ENCODE peak calls at places on chromosomes 6 and 20, in seven cellular contexts. P is activated T-helper 2 cell treated with anti-CD3 and anti-CD28 coated beads, Interferon-gamma antibody, Interleukin-2, Interleukin-4, amounts not matched to agents 10 μg/mL and 5 μg/mL and 100 μg/mL, durations not matched to agents 14 hours and 24 hours and 36 hours; V is left colon; B is astrocyte of the spinal cord; L is T-helper 1 cell; O is posterior vena cava; U is HFF-Myc. E is an unnamed sample.

GRCh38 chr20:62317167-62317655 is 14.4 kb downstream of the ADRM1 start:
- DNase-seq in P (no peak), V (no peak), B (no peak), L (no peak), O (no peak), U (no peak), E (no peak)

GRCh38 chr6:25297823-25298507 is 18.8 kb downstream of the CARMIL1 start:
- DNase-seq in P (no peak), V (no peak), B (no peak), L (no peak), O (no peak), U (no peak), E (no peak)

GRCh38 chr6:40287296-40287820 is 299.8 kb downstream of the LRFN2 start:
- DNase-seq in P (no peak), V (no peak), B (no peak), L (no peak), O (no peak), U (no peak), E (no peak)

GRCh38 chr6:44727651-44728630 is 340.4 kb downstream of the CDC5L start:
- DNase-seq in P (no peak), V (no peak), B (no peak), L (no peak), O (no peak), U (no peak), E (no peak)

GRCh38 chr6:113859349-113860164 is 2.4 kb downstream of the MARCKS start:
- DNase-seq in P (no peak), V (no peak), B (peak; percentile 55), L (no peak), O (peak; percentile 82), U (no peak), E (peak; percentile 47)

GRCh38 chr6:30171677-30172471 is 8.5 kb downstream of the TRIM15 start:
- DNase-seq in P (peak; percentile 8), V (no peak), B (peak; percentile 23), L (no peak), O (no peak), U (no peak), E (no peak)

GRCh38 chr6:39088331-39088730 is 26.7 kb downstream of the SAYSD1 start:
- DNase-seq in P (no peak), V (no peak), B (peak; percentile 42), L (no peak), O (no peak), U (no peak), E (peak; percentile 65)

GRCh38 chr6:34194770-34195169 is 41.9 kb upstream of the HMGA1 start:
- DNase-seq in P (no peak), V (no peak), B (no peak), L (no peak), O (no peak), U (no peak), E (no peak)

GRCh38 chr6:155641603-155642002 is 186.0 kb upstream of the NOX3 start:
- DNase-seq in P (no peak), V (no peak), B (no peak), L (no peak), O (no peak), U (no peak), E (no peak)

GRCh38 chr20:23042270-23042669 is 7.2 kb downstream of the SSTR4 start:
- DNase-seq in P (no peak), V (no peak), B (no peak), L (no peak), O (no peak), U (no peak), E (no peak)